ENCODE peak calls at places on chromosomes 12 and 14, in seven cellular contexts. F is transverse colon, P is body of pancreas, X is NB4, G is A549, W is adrenal gland, T is heart left ventricle. C is an unnamed sample.

GRCh38 chr12:112381421-112381897 is 772 bp downstream of the HECTD4 start:
- DNase-seq in W (no peak), G (no peak), X (peak), P (peak), T (no peak), F (peak), C (peak)

GRCh38 chr14:97796511-97796910 is 999.3 kb downstream of the VRK1 start:
- DNase-seq in X (no peak), W (no peak), T (no peak), P (no peak), G (no peak), F (no peak), C (no peak)

GRCh38 chr12:106480259-106480658 is 102.5 kb upstream of the RFX4 start:
- DNase-seq in P (no peak), T (no peak), G (no peak), F (no peak), X (no peak), W (no peak), C (no peak)

GRCh38 chr14:58133739-58134138 is 18.3 kb downstream of the ARMH4 start:
- DNase-seq in G (no peak), P (no peak), F (no peak), W (no peak), T (no peak), X (no peak), C (peak)

GRCh38 chr12:103282124-103282523 is 213.6 kb downstream of the C12orf42 start:
- DNase-seq in T (no peak), G (no peak), P (no peak), F (no peak), W (no peak), X (no peak), C (no peak)

GRCh38 chr12:61654698-61655097 is 605.5 kb upstream of the USP15 start:
- DNase-seq in W (peak), G (no peak), P (no peak), T (no peak), X (peak), F (no peak), C (peak)

GRCh38 chr14:102539544-102540309 is 30.2 kb upstream of the ANKRD9 start:
- DNase-seq in F (no peak), W (peak), G (no peak), P (no peak), T (peak), X (peak), C (no peak)

GRCh38 chr14:96119947-96120346 is 80.8 kb downstream of the C14orf132 start:
- DNase-seq in G (no peak), W (no peak), P (no peak), F (no peak), T (no peak), X (no peak), C (no peak)

GRCh38 chr14:52553002-52553670 is 500 bp downstream of the GPR137C start:
- DNase-seq in T (peak), X (peak), F (peak), P (peak), G (no peak), W (peak), C (peak)

GRCh38 chr14:50830932-50831703 is at the start of gene NIN:
- DNase-seq in F (peak), X (peak), W (peak), T (peak), P (peak), G (peak), C (peak)

GRCh38 chr12:128387811-128388422 is 120.9 kb downstream of the TMEM132C start:
- DNase-seq in F (peak), X (peak), P (peak), W (peak), T (peak), G (peak), C (peak)

GRCh38 chr12:123530683-123531082 is 2.8 kb downstream of the RILPL1 start:
- DNase-seq in F (no peak), P (no peak), G (no peak), W (no peak), T (no peak), X (no peak), C (no peak)

GRCh38 chr14:92325835-92326234 is 2.9 kb downstream of the SLC24A4 start:
- DNase-seq in T (no peak), P (no peak), G (no peak), W (no peak), F (no peak), X (no peak), C (no peak)

GRCh38 chr12:68612245-68612644 is 1.5 kb downstream of the RAP1B start:
- DNase-seq in W (no peak), G (no peak), X (peak), T (no peak), P (no peak), F (no peak), C (peak)

GRCh38 chr12:68609955-68610434 is 704 bp upstream of the RAP1B start:
- DNase-seq in G (no peak), P (peak), T (peak), X (no peak), F (no peak), W (no peak), C (peak)

GRCh38 chr12:68612675-68613074 is 2.0 kb downstream of the RAP1B start:
- DNase-seq in T (no peak), X (no peak), F (no peak), P (no peak), W (no peak), G (no peak), C (peak)

GRCh38 chr12:68610435-68611093 is at the start of gene RAP1B:
- DNase-seq in T (peak), F (peak), W (peak), G (peak), X (peak), P (peak), C (peak)

DNA sequence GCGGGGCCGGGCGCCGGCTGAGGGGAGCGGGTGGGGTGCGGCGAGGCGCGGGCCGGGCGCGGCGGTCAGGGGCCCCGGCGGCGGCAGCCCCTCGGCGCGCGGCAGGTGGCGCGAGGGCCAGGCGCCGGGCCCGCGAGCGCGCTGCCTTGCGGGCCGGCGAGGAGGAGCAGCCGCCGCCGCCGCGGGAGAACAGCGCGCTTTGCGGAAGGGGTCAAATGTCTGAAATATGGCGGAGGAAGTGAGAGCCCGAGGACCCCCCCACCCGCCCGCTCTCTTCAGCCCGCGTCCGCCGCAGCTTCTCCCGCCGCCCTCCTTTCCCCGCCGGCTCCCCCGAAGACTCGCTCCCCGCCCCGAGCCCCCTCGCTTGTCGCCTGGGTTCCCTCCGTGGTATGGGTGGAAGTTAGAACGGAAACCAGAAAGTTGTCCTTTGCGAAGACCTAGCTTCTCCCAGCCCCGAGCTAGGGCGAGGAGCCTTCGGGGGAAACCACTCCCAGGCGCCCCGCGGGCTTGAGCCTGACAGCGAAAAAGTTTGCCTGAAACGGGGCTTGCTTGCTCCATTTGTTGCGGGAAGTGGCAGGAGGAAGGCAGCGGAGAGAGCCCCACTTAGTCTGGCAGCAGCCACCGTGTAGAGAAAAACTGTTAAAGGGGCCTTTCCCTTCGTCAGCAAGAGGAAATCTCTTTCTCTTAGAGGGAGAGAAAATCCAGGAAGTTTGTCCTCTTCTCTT is 557 bp downstream of the RAP1B start:
- DNase-seq in T (peak), P (peak), F (peak), W (peak), X (peak), G (peak), C (peak)
- TF ChIP-seq POLR2A in T (no peak), P (peak), F (peak), W (peak), X (no peak), G (no peak), C (no peak)

GRCh38 chr14:22829661-22830328 is at the start of gene MRPL52:
- DNase-seq in W (peak), F (peak), P (peak), G (peak), X (peak), T (peak), C (peak)
- TF ChIP-seq POLR2A in W (no peak), F (peak), P (peak), G (peak), X (peak), T (no peak), C (peak)

GRCh38 chr14:24430682-24431568 is 1.2 kb downstream of the KHNYN start:
- DNase-seq in W (peak), P (no peak), T (no peak), X (peak), G (no peak), F (no peak), C (peak)
- TF ChIP-seq POLR2A in W (peak), P (no peak), T (no peak), X (no peak), G (no peak), F (no peak), C (no peak)

GRCh38 chr14:29773990-29774389 is 153.7 kb downstream of the PRKD1 start:
- DNase-seq in X (no peak), T (no peak), F (no peak), W (no peak), G (no peak), P (no peak), C (no peak)
- TF ChIP-seq POLR2A in X (no peak), T (no peak), F (no peak), W (no peak), G (no peak), P (no peak), C (no peak)

DNA sequence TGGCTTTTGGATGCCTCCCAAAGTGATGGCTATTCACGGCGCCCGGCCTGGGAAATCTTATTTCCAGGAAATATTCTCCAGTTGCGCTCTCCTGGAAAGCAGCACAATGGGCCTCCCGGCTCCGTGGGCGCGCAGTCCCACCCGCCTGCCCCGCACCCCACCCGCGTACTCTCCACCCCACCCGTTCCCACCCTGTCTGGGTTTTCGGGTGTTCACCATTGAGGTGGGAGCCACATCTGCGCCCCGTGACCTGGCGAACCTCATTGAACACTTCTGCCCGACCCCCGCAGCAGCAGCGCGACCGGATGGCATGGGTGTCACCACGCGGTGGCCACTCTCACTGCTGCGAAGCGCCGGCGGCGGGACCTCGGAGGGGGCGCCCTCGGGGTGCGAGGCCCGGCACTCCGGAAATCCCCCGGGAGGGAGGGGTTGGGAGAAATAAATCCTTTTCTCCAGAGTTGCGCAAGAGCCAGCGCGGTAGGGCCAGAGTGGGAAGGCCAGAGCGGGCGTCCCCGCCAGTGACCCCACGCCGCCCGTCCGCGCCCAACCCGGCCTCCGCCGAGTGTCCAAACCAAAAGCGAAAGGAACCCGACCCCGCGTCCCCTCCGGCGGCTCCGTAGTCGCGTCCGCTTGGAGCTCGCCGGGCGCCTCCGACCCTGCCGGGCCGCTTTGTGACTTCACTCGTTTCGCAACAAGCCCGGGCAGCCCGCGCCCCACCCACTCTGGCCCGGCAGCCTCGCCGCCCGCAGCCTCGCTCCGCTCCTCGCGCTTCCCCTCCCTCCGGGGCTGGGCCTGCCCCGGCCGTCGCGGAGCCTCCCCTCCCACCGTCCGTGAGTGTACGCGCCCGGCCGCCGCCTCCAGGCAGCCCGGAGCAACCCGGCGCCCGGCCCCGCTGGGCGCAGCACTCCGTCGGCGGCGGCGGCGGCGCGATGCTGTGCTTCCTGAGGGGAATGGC is at the start of gene DRAM1:
- DNase-seq in G (peak), X (peak), W (peak), T (peak), P (peak), F (peak), C (peak)
- TF ChIP-seq POLR2A in G (peak), X (peak), W (peak), T (no peak), P (peak), F (peak), C (peak)

DNA sequence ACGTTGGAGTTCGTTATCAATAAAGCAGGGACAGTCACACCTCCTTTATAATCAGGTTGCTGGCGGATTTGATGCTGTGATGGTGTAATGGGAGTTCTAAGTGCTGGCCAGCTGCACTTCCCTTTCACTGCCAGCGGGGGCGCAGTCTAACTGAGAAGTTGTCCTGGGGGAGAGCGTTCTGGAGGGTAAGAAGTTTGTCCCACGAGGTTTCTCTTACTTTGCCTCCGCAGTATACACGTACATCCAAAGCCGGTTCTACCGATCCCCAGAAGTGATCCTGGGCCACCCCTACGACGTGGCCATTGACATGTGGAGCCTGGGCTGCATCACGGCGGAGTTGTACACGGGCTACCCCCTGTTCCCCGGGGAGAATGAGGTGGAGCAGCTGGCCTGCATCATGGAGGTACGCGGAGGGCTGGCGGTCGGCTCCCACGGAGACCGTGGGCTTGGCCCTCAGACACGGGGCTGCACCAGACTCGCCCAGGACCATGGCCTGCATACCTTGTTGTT is 42.7 kb downstream of the DYRK4 start:
- DNase-seq in X (peak), W (peak), G (peak), P (peak), T (peak), F (peak), C (peak)
- TF ChIP-seq POLR2A in X (peak), W (peak), G (peak), P (peak), T (no peak), F (peak), C (peak)

DNA sequence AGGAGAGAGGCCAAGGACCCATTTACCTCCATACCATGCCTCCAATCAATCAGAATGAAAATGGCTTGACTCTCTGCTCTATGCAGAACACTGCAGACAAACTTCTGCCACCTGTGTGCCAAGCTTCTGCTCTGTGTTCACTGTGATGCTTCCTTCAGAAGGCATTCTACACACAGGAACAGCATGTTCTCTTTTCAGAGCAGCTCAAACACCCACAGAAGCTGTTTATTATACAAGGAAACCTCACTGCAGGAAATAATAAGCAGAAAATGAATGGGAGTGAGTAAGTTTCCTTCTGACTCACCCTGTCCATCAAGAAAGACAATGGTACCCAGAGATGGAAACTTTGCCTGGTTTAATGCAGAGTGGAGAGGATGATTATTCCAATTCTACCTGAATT is 2.4 kb upstream of the ESR2 start:
- DNase-seq in T (no peak), W (no peak), X (no peak), P (no peak), G (no peak), F (no peak), C (no peak)
- TF ChIP-seq POLR2A in T (no peak), W (no peak), X (no peak), P (no peak), G (no peak), F (no peak), C (no peak)

GRCh38 chr12:57462307-57463253 is 3.0 kb downstream of the GLI1 start:
- DNase-seq in T (peak), F (peak), P (peak), W (peak), G (peak), X (peak), C (peak)
- TF ChIP-seq POLR2A in T (no peak), F (peak), P (peak), W (peak), G (no peak), X (no peak), C (no peak)

GRCh38 chr14:99971087-99971928 is 93.9 kb upstream of the EVL start:
- DNase-seq in W (peak), F (peak), G (peak), P (peak), X (peak), T (peak), C (peak)
- TF ChIP-seq POLR2A in W (peak), F (no peak), G (peak), P (peak), X (peak), T (no peak), C (peak)

C was measured in erythroblast.